ENCODE peak calls at places on chromosomes 7 and 10, in five cellular contexts. O is psoas muscle, T is Peyer's patch, I is fibroblast of pulmonary artery, C is tibial nerve. Q is an unnamed sample.

GRCh38 chr7:134811798-134812197 is 32.4 kb downstream of the CALD1 start:
- DNase-seq in I (peak), T (no peak), C (no peak), O (no peak), Q (no peak)

GRCh38 chr10:132710746-132711617 is 75.0 kb downstream of the NKX6-2 start:
- DNase-seq in T (no peak), C (no peak), O (no peak), I (no peak), Q (no peak)

GRCh38 chr7:3439333-3440030 is 138.4 kb downstream of the SDK1 start:
- DNase-seq in T (no peak), O (no peak), C (no peak), I (peak), Q (peak)

GRCh38 chr10:61592581-61592980 is 70.1 kb upstream of the CABCOCO1 start:
- DNase-seq in T (no peak), C (no peak), I (peak), O (no peak), Q (no peak)

GRCh38 chr10:96618648-96619047 is 31.8 kb upstream of the TM9SF3 start:
- DNase-seq in O (no peak), I (peak), T (no peak), C (peak), Q (peak)

GRCh38 chr7:104627516-104627915 is 299.1 kb downstream of the LHFPL3 start:
- DNase-seq in C (no peak), T (no peak), I (peak), O (no peak), Q (no peak)

GRCh38 chr10:120719333-120719732 is 131.8 kb upstream of the WDR11 start:
- DNase-seq in O (no peak), I (no peak), C (no peak), T (no peak), Q (no peak)

GRCh38 chr7:148473694-148474222 is 116.8 kb upstream of the C7orf33 start:
- DNase-seq in I (no peak), T (no peak), C (no peak), O (no peak), Q (no peak)

GRCh38 chr10:18312385-18313145 is 172.3 kb downstream of the CACNB2 start:
- DNase-seq in O (no peak), T (no peak), C (peak), I (peak), Q (peak)

GRCh38 chr7:84100866-84101265 is 93.7 kb downstream of the SEMA3A start:
- DNase-seq in I (peak), O (no peak), C (no peak), T (no peak), Q (no peak)

GRCh38 chr10:117275121-117275520 is 34.2 kb downstream of the SLC18A2 start:
- DNase-seq in T (no peak), O (no peak), C (no peak), I (no peak), Q (no peak)

GRCh38 chr10:23173549-23174074 is 18.5 kb upstream of the PTF1A start:
- DNase-seq in I (no peak), C (no peak), T (no peak), O (no peak), Q (no peak)

GRCh38 chr7:137576481-137576880 is 232.9 kb upstream of the PTN start:
- DNase-seq in C (no peak), I (no peak), T (no peak), O (no peak), Q (no peak)

GRCh38 chr10:69913586-69913985 is 111.9 kb downstream of the COL13A1 start:
- DNase-seq in I (no peak), C (no peak), O (no peak), T (no peak), Q (no peak)

DNA sequence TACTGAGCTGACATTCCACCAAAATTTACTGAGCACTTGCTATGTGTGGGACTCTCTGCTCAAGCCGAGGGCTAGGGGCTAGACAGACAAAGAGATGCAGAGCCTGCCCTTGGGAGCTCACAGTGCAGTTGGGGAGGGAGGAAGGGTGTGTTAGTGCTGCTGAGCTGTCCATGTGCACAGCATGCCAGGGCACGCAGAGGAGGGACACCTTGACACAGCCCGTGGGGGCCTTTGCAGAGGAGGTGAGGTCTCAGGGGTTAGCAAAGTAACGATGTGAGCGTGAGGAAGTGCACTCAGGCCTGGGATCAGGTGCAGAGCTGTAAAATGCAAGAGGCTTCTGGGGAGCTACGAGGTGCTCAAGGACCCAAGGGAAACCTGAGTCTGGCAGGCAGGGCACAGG is 16.4 kb downstream of the PRKCQ start:
- DNase-seq in T (no peak), O (no peak), C (no peak), I (no peak), Q (no peak)
- H3K4me3 ChIP-seq in T (no peak), O (peak), C (no peak), I (no peak), Q (no peak)

GRCh38 chr7:16961650-16962049 is 79.9 kb upstream of the AGR3 start:
- DNase-seq in C (no peak), T (no peak), I (no peak), O (no peak), Q (no peak)
- TF ChIP-seq CTCF in C (no peak), T (no peak), I (no peak), O (no peak), Q (no peak)

DNA sequence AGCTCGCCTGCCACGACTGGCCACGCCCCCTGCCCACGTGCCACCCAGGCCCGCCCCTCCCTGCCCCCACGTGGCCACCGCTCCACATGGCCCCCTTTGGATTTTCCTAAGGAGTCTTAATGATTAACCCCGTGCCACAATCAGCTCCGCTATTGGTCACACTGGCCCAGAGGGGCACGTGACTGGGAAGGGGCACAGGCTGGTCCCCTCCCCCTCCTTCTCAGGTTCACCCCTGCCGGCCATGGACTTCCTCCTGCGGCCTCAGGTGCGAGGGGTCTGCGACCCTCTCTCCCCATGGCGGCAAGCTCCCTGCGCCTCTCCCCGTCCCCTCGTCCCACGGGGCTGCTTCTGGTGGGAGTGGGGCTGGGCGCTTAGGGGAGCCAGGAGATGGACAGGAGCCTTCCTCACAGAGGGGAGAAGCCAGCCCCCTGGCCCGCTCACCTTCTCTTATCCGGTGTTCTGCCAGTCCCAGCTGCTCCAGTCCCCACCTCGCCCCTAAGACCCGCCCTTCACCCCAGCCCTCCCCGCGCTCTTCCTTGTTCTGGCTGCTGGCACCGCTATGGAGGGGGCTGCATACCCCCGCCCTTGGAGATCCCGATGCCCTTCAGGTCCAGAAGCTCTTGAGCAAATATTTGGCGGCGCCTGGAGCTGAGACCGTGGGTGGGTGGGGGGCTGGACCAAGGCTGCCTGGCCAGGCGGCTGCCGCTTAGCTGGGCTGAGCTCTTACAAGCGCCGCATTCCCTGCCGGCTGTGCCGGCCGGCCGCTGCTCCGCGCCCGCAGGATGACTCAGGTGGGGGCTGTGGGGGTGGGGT is 3.2 kb downstream of the SLC4A2 start:
- DNase-seq in I (peak), C (no peak), O (peak), T (peak), Q (no peak)
- H3K4me3 ChIP-seq in I (peak), C (peak), O (peak), T (peak), Q (peak)

GRCh38 chr7:34158311-34158710 is 253.0 kb downstream of the BMPER start:
- DNase-seq in I (peak), T (no peak), O (peak), C (peak), Q (no peak)

GRCh38 chr7:34156336-34156735 is 251.0 kb downstream of the BMPER start:
- DNase-seq in C (no peak), T (no peak), I (peak), O (no peak), Q (peak)

GRCh38 chr7:34160261-34160752 is 255.0 kb downstream of the BMPER start:
- DNase-seq in T (no peak), O (peak), I (peak), C (no peak), Q (no peak)

GRCh38 chr7:34157137-34157536 is 251.8 kb downstream of the BMPER start:
- DNase-seq in O (peak), T (no peak), C (no peak), I (no peak), Q (no peak)

DNA sequence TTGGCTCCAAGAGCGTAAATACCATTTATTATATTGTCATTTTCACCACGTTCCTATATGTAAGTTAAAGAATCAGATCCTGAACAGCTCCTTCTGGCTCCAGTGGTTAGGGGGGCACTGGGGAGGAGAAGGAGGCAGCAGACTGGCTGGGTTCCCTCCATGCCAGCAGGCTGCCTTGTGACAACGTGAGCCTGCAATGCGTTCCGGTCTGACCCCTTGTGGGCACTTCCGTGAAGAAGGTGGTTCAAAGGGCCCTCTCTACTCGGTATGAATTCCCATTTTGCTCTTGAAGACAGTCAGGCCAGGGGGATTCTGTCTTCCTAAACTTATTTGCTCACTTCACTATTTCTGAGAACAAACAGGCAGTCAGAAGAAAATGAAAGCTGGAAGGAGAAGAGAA is 253.4 kb downstream of the BMPER start:
- DNase-seq in O (peak), T (no peak), C (no peak), I (peak), Q (no peak)
- TF ChIP-seq CTCF in O (peak), T (no peak), C (no peak), I (peak), Q (no peak)

DNA sequence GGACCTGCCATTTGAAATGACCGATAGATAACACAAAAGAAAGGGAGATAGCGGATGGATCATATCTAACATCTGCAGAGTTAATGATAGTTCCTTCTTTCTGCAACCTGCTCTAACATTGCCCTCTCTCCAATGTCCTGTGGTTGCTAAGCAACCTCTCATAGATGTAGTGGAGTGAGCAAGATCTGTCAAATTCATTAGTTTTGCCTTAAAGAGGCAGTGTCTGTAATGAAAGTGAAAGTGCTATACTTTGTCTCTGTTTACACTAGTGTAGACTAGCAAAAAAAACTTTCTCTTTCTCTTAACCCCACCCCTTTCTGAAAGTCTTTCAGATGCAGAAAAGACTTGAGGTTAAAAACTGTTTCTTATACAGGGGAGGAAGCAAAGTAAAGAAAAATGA is 1196.9 kb downstream of the SORCS3 start:
- DNase-seq in C (no peak), T (no peak), O (no peak), I (peak), Q (no peak)
- H3K4me3 ChIP-seq in C (peak), T (peak), O (peak), I (peak), Q (peak)

GRCh38 chr10:5089869-5090268 is 4.3 kb upstream of the AKR1C3 start:
- DNase-seq in C (no peak), T (no peak), O (no peak), I (peak), Q (no peak)
- TF ChIP-seq CTCF in C (no peak), T (peak), O (no peak), I (peak), Q (peak)

GRCh38 chr10:77643795-77644468 is 6.3 kb upstream of the KCNMA1 start:
- DNase-seq in C (no peak), I (peak), T (peak), O (no peak), Q (no peak)

GRCh38 chr10:77641344-77641743 is 3.7 kb upstream of the KCNMA1 start:
- DNase-seq in I (no peak), T (no peak), C (no peak), O (no peak), Q (no peak)

GRCh38 chr10:77640167-77640566 is 2.6 kb upstream of the KCNMA1 start:
- DNase-seq in C (no peak), O (no peak), I (no peak), T (no peak), Q (no peak)

GRCh38 chr10:77639756-77640155 is 2.1 kb upstream of the KCNMA1 start:
- DNase-seq in T (no peak), I (no peak), C (no peak), O (no peak), Q (no peak)

DNA sequence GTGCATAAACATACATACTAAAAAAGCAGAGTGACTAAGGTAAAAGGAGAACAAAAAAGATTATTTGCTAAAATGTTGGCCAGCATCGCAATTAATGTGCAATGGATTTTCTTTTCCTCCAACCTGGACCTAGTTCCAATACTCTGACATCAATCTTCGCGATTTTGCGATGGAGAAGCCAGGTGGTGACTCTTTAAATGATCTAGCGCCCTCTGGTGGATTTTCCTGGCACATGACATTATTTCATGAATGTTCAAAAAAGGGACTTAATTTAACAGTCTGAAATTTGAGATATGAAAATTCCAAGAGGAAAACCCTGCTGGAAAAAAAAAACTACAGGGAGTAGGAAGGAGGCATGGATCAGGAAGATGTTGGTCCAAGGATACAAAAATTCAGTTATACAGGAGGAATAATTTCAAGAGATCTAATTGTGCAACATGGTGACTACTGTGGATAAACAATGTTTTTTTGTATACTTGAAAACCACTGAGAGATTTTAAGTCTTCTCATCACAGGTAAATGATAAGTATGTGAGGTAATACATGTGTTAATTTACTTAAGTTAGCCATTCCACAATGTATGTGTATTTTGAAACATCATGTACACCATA is 4.3 kb upstream of the KCNMA1 start:
- DNase-seq in I (peak), O (no peak), T (peak), C (peak), Q (no peak)
- H3K4me3 ChIP-seq in I (no peak), O (no peak), T (no peak), C (no peak), Q (no peak)

GRCh38 chr10:113454341-113455061 is 98.4 kb upstream of the HABP2 start:
- DNase-seq in O (peak), I (peak), C (peak), T (peak), Q (no peak)
- TF ChIP-seq CTCF in O (peak), I (peak), C (peak), T (peak), Q (peak)

Q was measured in retinal pigment epithelial cell.